ENCODE peak calls at places on chromosomes 7 and 10, in six cellular contexts. O is stomach, D is NCI-H460, M is right atrium auricular region, S is kidney tubule cell, W is kidney. V is an unnamed sample.

GRCh38 chr10:28263136-28263857 is 39.6 kb downstream of the MPP7 start:
- DNase-seq in O (peak; percentile 41), D (no peak), M (no peak), S (peak; percentile 57), W (no peak), V (no peak)

GRCh38 chr7:44538093-44538797 is 2.9 kb downstream of the NPC1L1 start:
- DNase-seq in O (no peak), D (no peak), M (no peak), S (no peak), W (no peak), V (no peak)

GRCh38 chr10:88006261-88006660 is 142.8 kb downstream of the PTEN start:
- DNase-seq in O (no peak), D (no peak), M (no peak), S (no peak), W (no peak), V (no peak)

GRCh38 chr7:40306025-40306424 is 171.2 kb downstream of the SUGCT start:
- DNase-seq in O (no peak), D (no peak), M (no peak), S (no peak), W (no peak), V (no peak)

GRCh38 chr7:120996333-120996982 is 7.9 kb downstream of the CPED1 start:
- DNase-seq in O (peak; percentile 75), D (no peak), M (peak; percentile 84), S (peak; percentile 77), W (no peak), V (peak; percentile 38)

GRCh38 chr10:36489928-36490279 is 635.5 kb upstream of the ANKRD30A start:
- DNase-seq in O (no peak), D (no peak), M (no peak), S (peak; percentile 13), W (no peak), V (no peak)

GRCh38 chr10:132509506-132510173 is 27.9 kb upstream of the INPP5A start:
- DNase-seq in O (no peak), D (no peak), M (no peak), S (no peak), W (no peak), V (no peak)

GRCh38 chr10:31401287-31401686 is 82.3 kb downstream of the ZEB1 start:
- DNase-seq in O (no peak), D (no peak), M (no peak), S (no peak), W (no peak), V (no peak)

GRCh38 chr10:60536529-60537114 is 146.9 kb upstream of the ANK3 start:
- DNase-seq in O (no peak), D (peak; percentile 54), M (no peak), S (peak; percentile 86), W (no peak), V (no peak)

GRCh38 chr10:71608863-71609768 is 110.5 kb downstream of the C10orf105 start:
- DNase-seq in O (peak; percentile 80), D (peak; percentile 52), M (peak; percentile 81), S (peak; percentile 50), W (peak; percentile 88), V (peak; percentile 91)

GRCh38 chr7:132783824-132784223 is 207.6 kb upstream of the PLXNA4 start:
- DNase-seq in O (no peak), D (peak; percentile 84), M (no peak), S (peak; percentile 77), W (no peak), V (no peak)

GRCh38 chr7:27900006-27900405 is 160.0 kb downstream of the TAX1BP1 start:
- DNase-seq in O (no peak), D (no peak), M (no peak), S (no peak), W (no peak), V (no peak)

GRCh38 chr7:26078437-26079362 is 73.3 kb upstream of the NFE2L3 start:
- DNase-seq in O (peak; percentile 65), D (peak; percentile 63), M (no peak), S (peak; percentile 71), W (peak; percentile 86), V (peak; percentile 65)

GRCh38 chr7:11570205-11570604 is 261.8 kb downstream of the THSD7A start:
- DNase-seq in O (no peak), D (no peak), M (no peak), S (peak; percentile 41), W (no peak), V (no peak)

GRCh38 chr10:510415-510881 is 179.0 kb downstream of the DIP2C start:
- DNase-seq in O (no peak), D (no peak), M (no peak), S (no peak), W (no peak), V (peak; percentile 60)

GRCh38 chr10:8670461-8670860 is 616.0 kb downstream of the GATA3 start:
- DNase-seq in O (no peak), D (no peak), M (no peak), S (no peak), W (no peak), V (no peak)

GRCh38 chr7:80347173-80347572 is 164.7 kb downstream of the GNAT3 start:
- DNase-seq in O (no peak), D (no peak), M (no peak), S (no peak), W (no peak), V (no peak)

GRCh38 chr10:60728056-60728455 is 50.2 kb upstream of the CDK1 start:
- DNase-seq in O (no peak), D (no peak), M (no peak), S (no peak), W (no peak), V (no peak)

GRCh38 chr7:98870071-98870651 is 347 bp upstream of the TMEM130 start:
- DNase-seq in O (no peak), D (peak; percentile 54), M (no peak), S (peak; percentile 52), W (peak; percentile 82), V (peak; percentile 9)

GRCh38 chr7:75762350-75762917 is 9.6 kb downstream of the CCL26 start:
- DNase-seq in O (no peak), D (peak; percentile 60), M (no peak), S (peak; percentile 70), W (no peak), V (peak; percentile 57)

GRCh38 chr7:910441-910861 is 34.1 kb downstream of the GET4 start:
- DNase-seq in O (no peak), D (no peak), M (no peak), S (no peak), W (no peak), V (no peak)

GRCh38 chr10:80664071-80664680 is 126.5 kb downstream of the SH2D4B start:
- DNase-seq in O (peak; percentile 77), D (peak; percentile 63), M (peak; percentile 78), S (peak; percentile 80), W (peak; percentile 78), V (peak; percentile 78)

GRCh38 chr10:78164687-78165086 is 131.0 kb downstream of the RPS24 start:
- DNase-seq in O (no peak), D (no peak), M (no peak), S (no peak), W (no peak), V (no peak)

GRCh38 chr10:119313645-119314044 is 106.3 kb downstream of the GRK5 start:
- DNase-seq in O (no peak), D (no peak), M (no peak), S (no peak), W (no peak), V (no peak)

GRCh38 chr7:29115130-29115529 is 31.2 kb downstream of the CPVL start:
- DNase-seq in O (no peak), D (no peak), M (no peak), S (no peak), W (no peak), V (no peak)

GRCh38 chr7:111159426-111159825 is 68.5 kb downstream of the LRRN3 start:
- DNase-seq in O (no peak), D (no peak), M (no peak), S (peak; percentile 32), W (no peak), V (no peak)

GRCh38 chr7:36261019-36261754 is 108.1 kb downstream of the EEPD1 start:
- DNase-seq in O (no peak), D (no peak), M (no peak), S (no peak), W (no peak), V (no peak)

GRCh38 chr10:125160856-125161569 is 650 bp upstream of the CTBP2 start:
- DNase-seq in O (peak; percentile 63), D (peak; percentile 75), M (peak; percentile 83), S (peak; percentile 85), W (peak; percentile 91), V (peak; percentile 59)

GRCh38 chr7:2965745-2966270 is 77.9 kb downstream of the CARD11 start:
- DNase-seq in O (no peak), D (no peak), M (no peak), S (no peak), W (no peak), V (no peak)

GRCh38 chr7:139887895-139888518 is 58.9 kb downstream of the TBXAS1 start:
- DNase-seq in O (no peak), D (no peak), M (no peak), S (no peak), W (no peak), V (no peak)

GRCh38 chr7:49091519-49091918 is 167.2 kb downstream of the CDC14C start:
- DNase-seq in O (no peak), D (no peak), M (no peak), S (peak; percentile 9), W (no peak), V (no peak)

GRCh38 chr10:49303711-49304110 is 4.7 kb downstream of the C10orf71 start:
- DNase-seq in O (no peak), D (no peak), M (no peak), S (no peak), W (no peak), V (no peak)

GRCh38 chr10:90424730-90425129 is 433.1 kb downstream of the HTR7 start:
- DNase-seq in O (no peak), D (no peak), M (no peak), S (no peak), W (no peak), V (no peak)

GRCh38 chr7:143492799-143493568 is 15.3 kb downstream of the TAS2R41 start:
- DNase-seq in O (no peak), D (no peak), M (no peak), S (no peak), W (no peak), V (no peak)

GRCh38 chr10:95873651-95874050 is 34.1 kb upstream of the CC2D2B start:
- DNase-seq in O (no peak), D (no peak), M (no peak), S (no peak), W (no peak), V (no peak)

GRCh38 chr10:16437540-16437894 is 707 bp downstream of the PTER start:
- DNase-seq in O (no peak), D (no peak), M (no peak), S (peak; percentile 18), W (no peak), V (no peak)

V was measured in midbrain.